ENCODE peak calls at places on chromosomes 6 and 20, in five cellular contexts. M is uterus, D is mucosa of descending colon, L is nephron progenitor cell, C is epithelial cell of esophagus. E is an unnamed sample.

GRCh38 chr6:142828030-142828429 is 116.9 kb downstream of the HIVEP2 start:
- DNase-seq in M (no peak), D (no peak), L (no peak), C (no peak), E (no peak)

GRCh38 chr20:47432251-47433210 is 69.2 kb upstream of the NCOA3 start:
- DNase-seq in M (no peak), D (no peak), L (no peak), C (peak; percentile 85), E (no peak)

GRCh38 chr6:103784117-103784516 is 1075.6 kb downstream of the HACE1 start:
- DNase-seq in M (no peak), D (no peak), L (no peak), C (no peak), E (no peak)

GRCh38 chr6:128437685-128438084 is 82.7 kb downstream of the PTPRK start:
- DNase-seq in M (no peak), D (no peak), L (no peak), C (no peak), E (no peak)

GRCh38 chr6:11732036-11732545 is 46.5 kb downstream of the ADTRP start:
- DNase-seq in M (peak; percentile 33), D (peak; percentile 61), L (no peak), C (no peak), E (peak; percentile 92)

GRCh38 chr20:13141541-13141940 is 79.5 kb upstream of the ISM1 start:
- DNase-seq in M (no peak), D (no peak), L (peak; percentile 30), C (no peak), E (no peak)

GRCh38 chr6:168116446-168116974 is 37.5 kb upstream of the FRMD1 start:
- DNase-seq in M (peak; percentile 5), D (no peak), L (no peak), C (no peak), E (no peak)

GRCh38 chr6:32195902-32196681 is 3.6 kb upstream of the GPSM3 start:
- DNase-seq in M (peak; percentile 92), D (peak; percentile 95), L (peak; percentile 80), C (peak; percentile 40), E (peak; percentile 96)

GRCh38 chr20:64232794-64233193 is 22.8 kb upstream of the PCMTD2 start:
- DNase-seq in M (no peak), D (peak; percentile 15), L (no peak), C (no peak), E (no peak)

GRCh38 chr6:109867009-109867969 is 110.8 kb upstream of the GPR6 start:
- DNase-seq in M (peak; percentile 72), D (no peak), L (no peak), C (no peak), E (no peak)

GRCh38 chr20:38057351-38057972 is 23.9 kb downstream of the RPRD1B start:
- DNase-seq in M (peak; percentile 82), D (peak; percentile 73), L (peak; percentile 93), C (peak; percentile 78), E (peak; percentile 79)

GRCh38 chr6:15938086-15938485 is 190.8 kb upstream of the MYLIP start:
- DNase-seq in M (no peak), D (no peak), L (no peak), C (no peak), E (no peak)

GRCh38 chr6:136066005-136066404 is 184.1 kb downstream of the MTFR2 start:
- DNase-seq in M (no peak), D (no peak), L (no peak), C (peak; percentile 93), E (no peak)

GRCh38 chr6:144365176-144365710 is 80.1 kb downstream of the UTRN start:
- DNase-seq in M (no peak), D (no peak), L (no peak), C (no peak), E (no peak)

GRCh38 chr20:46987001-46987400 is 92.4 kb downstream of the EYA2 start:
- DNase-seq in M (no peak), D (no peak), L (no peak), C (no peak), E (no peak)

GRCh38 chr6:23180504-23181293 is 611.3 kb downstream of the HDGFL1 start:
- DNase-seq in M (peak; percentile 30), D (no peak), L (no peak), C (peak; percentile 13), E (no peak)
- TF ChIP-seq CTCF in M (no peak), D (no peak), L (no peak), C (no peak), E (no peak)

DNA sequence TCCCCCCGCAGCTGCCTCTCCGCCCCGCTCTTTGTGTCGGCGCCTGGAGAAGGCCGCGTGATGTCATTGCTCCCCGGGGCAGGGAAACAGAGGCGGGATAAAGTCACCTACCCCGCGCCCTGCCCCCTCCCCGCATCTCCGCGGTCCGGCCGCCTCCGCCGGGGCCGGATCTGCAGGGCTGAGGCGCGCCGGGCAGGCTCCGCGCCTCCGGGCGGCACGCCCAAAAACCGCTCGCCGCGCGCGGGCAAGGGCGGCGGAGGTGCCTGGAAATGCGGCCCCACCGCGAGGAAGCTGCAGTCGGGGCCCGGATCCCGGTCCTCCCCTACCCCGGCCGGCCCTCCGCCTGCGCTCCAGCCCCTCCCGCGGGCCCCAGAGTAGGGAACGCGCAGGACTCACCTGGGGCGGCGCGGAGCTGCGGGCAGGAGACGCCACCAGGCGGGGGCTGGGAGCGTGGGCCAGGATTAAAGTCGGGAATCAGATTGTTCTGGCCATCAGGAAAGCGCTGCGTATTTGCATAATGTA is at the start of gene FAXC:
- DNase-seq in M (peak; percentile 25), D (no peak), L (peak; percentile 63), C (peak; percentile 78), E (no peak)
- TF ChIP-seq CTCF in M (peak; percentile 23), D (no peak), L (no peak), C (peak; percentile 40), E (no peak)

GRCh38 chr6:13098808-13099570 is 229.3 kb downstream of the TBC1D7 start:
- DNase-seq in M (no peak), D (no peak), L (no peak), C (no peak), E (no peak)

GRCh38 chr6:13101985-13102384 is 226.4 kb downstream of the TBC1D7 start:
- DNase-seq in M (no peak), D (no peak), L (no peak), C (no peak), E (no peak)

GRCh38 chr6:13101409-13101808 is 226.9 kb downstream of the TBC1D7 start:
- DNase-seq in M (no peak), D (no peak), L (no peak), C (no peak), E (no peak)

GRCh38 chr6:13098006-13098405 is 230.3 kb downstream of the TBC1D7 start:
- DNase-seq in M (no peak), D (no peak), L (no peak), C (no peak), E (no peak)

DNA sequence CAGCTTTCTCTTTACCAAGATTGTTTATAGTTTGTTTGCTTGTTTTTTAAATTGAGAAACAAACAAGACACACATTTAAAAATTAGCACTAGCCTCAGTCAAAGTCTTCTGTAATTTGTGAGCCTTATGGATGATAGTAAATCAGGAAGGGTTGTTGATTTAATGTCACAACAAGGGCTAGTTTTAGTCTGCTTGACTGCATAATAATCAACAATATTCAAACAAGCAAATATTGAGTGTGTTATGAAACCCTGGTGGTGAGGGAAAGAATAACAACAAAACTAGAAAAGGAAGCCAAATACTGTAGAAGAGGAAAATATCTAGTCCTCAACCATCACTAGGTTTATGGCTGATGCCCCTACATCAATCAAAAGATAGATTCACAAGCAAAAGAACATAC is 228.6 kb downstream of the TBC1D7 start:
- DNase-seq in M (no peak), D (no peak), L (no peak), C (no peak), E (no peak)
- TF ChIP-seq CTCF in M (no peak), D (no peak), L (no peak), C (peak; percentile 23), E (no peak)

DNA sequence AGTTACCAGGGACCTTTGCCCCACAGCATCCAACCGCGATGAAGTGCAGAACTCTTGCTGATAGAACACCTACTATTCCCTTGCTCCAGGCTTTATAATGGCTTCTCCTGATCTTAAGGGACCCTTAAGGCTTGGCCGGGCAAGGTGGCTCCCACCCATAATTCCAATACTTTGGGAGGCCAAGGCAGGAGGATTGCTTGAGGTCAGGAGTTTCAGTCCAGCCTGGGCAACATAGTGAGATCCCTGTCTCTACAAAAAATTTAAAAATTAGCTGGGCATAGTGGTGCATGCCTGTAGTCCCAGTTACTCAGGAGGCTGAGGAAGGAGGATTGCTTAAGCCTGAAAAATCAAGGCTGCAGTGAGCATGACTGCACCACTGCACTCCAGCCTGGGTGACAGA is 68.8 kb downstream of the GCNT2 start:
- DNase-seq in M (no peak), D (no peak), L (no peak), C (no peak), E (peak; percentile 19)
- TF ChIP-seq CTCF in M (no peak), D (no peak), L (no peak), C (no peak), E (no peak)

GRCh38 chr6:119832411-119832810 is 482.9 kb upstream of the MAN1A1 start:
- DNase-seq in M (no peak), D (no peak), L (no peak), C (peak; percentile 44), E (no peak)
- TF ChIP-seq CTCF in M (no peak), D (no peak), L (no peak), C (no peak), E (no peak)

GRCh38 chr6:70289299-70289698 is 13.6 kb downstream of the COL9A1 start:
- DNase-seq in M (no peak), D (no peak), L (no peak), C (no peak), E (no peak)
- TF ChIP-seq CTCF in M (no peak), D (no peak), L (no peak), C (peak; percentile 23), E (no peak)

E was measured in coronary artery.